ENCODE peak calls at places on chromosomes 5 and 9, in seven cellular contexts. Q is left lung; M is AG04450; Z is osteoblast; J is CD8-positive, alpha-beta memory T cell; W is BJ; Y is PC-3. V is an unnamed sample.

GRCh38 chr5:113084402-113085083 is 107.9 kb downstream of the DCP2 start:
- DNase-seq in Q (no peak), M (no peak), Z (no peak), J (no peak), W (no peak), Y (no peak), V (no peak)

GRCh38 chr5:146877783-146878470 is 630 bp downstream of the PPP2R2B start:
- DNase-seq in Q (peak; percentile 75), M (no peak), Z (peak; percentile 88), J (peak; percentile 6), W (no peak), Y (no peak), V (no peak)

GRCh38 chr5:78750281-78750680 is 101.7 kb upstream of the LHFPL2 start:
- DNase-seq in Q (no peak), M (no peak), Z (no peak), J (no peak), W (no peak), Y (no peak), V (no peak)

GRCh38 chr5:82106207-82106606 is 134.4 kb downstream of the ATG10 start:
- DNase-seq in Q (no peak), M (no peak), Z (no peak), J (no peak), W (no peak), Y (no peak), V (no peak)

GRCh38 chr5:131169810-131170539 is 769 bp upstream of the LYRM7 start:
- DNase-seq in Q (no peak), M (no peak), Z (no peak), J (no peak), W (no peak), Y (no peak), V (no peak)

GRCh38 chr5:157649091-157649490 is 3.1 kb downstream of the SOX30 start:
- DNase-seq in Q (no peak), M (no peak), Z (no peak), J (no peak), W (no peak), Y (no peak), V (no peak)

GRCh38 chr5:179621551-179621971 is 1.9 kb downstream of the HNRNPH1 start:
- DNase-seq in Q (no peak), M (no peak), Z (no peak), J (no peak), W (no peak), Y (no peak), V (no peak)

GRCh38 chr5:139384591-139385051 is 1.5 kb upstream of the SLC23A1 start:
- DNase-seq in Q (no peak), M (no peak), Z (peak; percentile 69), J (no peak), W (no peak), Y (no peak), V (no peak)

GRCh38 chr9:76996700-76997099 is 22.8 kb upstream of the FOXB2 start:
- DNase-seq in Q (no peak), M (no peak), Z (peak; percentile 56), J (no peak), W (no peak), Y (peak; percentile 18), V (no peak)

DNA sequence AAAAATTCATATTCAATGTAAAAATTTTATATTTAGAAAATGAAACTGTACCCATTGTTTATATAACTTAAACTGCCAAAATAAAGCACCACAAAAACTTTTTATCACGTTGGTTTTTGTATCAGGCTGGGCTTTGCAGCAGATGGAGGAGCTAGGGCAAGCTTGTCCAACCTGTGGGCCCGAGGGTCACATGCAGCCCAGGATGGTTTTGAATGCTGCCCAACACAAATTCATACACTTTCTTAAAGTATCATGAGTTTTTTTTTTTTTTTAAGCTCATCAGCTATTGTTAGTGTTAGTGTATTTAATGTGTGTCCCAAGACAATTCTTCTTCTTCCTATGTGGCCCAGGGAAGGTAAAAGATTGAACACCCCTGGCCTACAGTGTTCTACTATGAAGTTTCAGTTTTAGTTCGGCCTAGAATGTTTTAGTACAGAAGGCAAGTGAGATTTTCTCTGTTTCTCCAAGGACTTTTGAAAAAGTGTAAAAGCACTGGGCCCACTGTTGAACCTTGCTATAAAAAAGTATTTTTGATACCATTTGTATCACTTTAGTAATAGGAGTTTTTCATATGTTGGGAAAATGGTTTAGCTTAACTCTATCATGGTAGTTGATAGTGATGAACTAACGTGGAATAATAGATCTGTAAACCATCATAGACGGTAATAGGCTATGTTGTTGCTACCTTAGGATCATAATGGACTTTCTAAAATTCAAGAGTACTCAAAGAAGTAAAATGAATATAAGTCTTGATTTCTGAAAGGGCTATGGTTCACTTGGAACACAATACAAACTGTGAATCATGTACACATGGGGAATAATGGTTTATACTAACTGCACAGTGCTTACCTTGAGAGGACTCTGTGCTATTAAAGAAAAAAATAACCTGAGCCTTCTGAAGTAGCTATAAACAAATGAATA is 2.9 kb downstream of the CDKN2A start:
- DNase-seq in Q (no peak), M (no peak), Z (no peak), J (no peak), W (no peak), Y (no peak), V (no peak)
- H3K4me3 ChIP-seq in Q (no peak overlapping the region), M (peak overlapping the region; percentile 34), Z (no peak overlapping the region), J (no peak overlapping the region), W (no peak overlapping the region), Y (peak overlapping the region; percentile 96), V (peak overlapping the region; percentile 75)

DNA sequence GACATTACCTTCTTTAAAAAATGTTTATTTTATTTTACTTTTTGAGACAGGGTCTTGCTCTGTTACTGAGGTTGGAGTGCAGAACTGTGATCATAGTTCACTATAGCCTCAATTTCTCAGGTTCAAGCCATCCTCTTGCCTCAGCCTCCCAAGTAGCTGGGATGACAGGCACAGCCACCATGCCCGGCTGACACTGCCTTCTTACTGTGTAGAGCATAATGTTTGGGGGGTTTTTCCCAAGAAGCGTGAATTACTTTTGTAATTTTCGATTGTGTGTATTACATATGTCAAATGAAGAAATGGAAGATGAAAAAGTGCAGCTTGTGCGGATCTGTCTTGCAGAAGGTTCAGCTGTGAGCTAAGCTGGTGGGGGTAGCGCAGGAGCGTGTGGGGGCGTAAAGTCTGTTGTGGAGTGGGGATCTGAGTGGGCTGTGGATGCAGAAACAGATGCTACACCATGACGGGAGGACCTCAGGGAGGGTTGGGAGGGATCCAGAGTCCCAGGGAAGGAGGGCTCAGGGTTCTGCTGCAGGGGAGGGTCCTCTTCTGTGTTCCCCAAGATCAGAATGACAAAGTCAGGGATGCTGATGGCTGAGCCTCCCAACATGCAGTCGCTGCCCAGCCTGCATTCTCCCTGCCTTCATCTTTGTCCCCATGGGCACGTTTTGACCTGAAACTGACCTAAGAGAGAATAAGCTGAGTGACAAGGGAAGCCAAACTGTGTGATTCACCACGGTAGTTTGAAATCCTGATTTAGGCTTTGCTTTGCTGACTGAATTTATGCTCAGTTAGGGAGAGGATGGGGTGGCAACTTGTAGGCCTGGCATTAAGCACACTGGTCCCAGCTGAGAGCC is 6.8 kb upstream of the ANKRD33B start:
- DNase-seq in Q (no peak), M (no peak), Z (peak; percentile 91), J (no peak), W (no peak), Y (peak; percentile 74), V (no peak)
- H3K4me3 ChIP-seq in Q (no peak overlapping the region), M (no peak overlapping the region), Z (no peak overlapping the region), J (no peak overlapping the region), W (no peak overlapping the region), Y (no peak overlapping the region), V (no peak overlapping the region)

GRCh38 chr9:758147-758546 is 83.3 kb upstream of the DMRT1 start:
- DNase-seq in Q (no peak), M (no peak), Z (no peak), J (no peak), W (no peak), Y (no peak), V (no peak)

GRCh38 chr9:754150-754931 is 87.2 kb upstream of the DMRT1 start:
- DNase-seq in Q (no peak), M (no peak), Z (peak; percentile 30), J (no peak), W (no peak), Y (peak; percentile 5), V (no peak)

GRCh38 chr9:752681-753200 is 88.8 kb upstream of the DMRT1 start:
- DNase-seq in Q (no peak), M (no peak), Z (no peak), J (no peak), W (no peak), Y (peak; percentile 5), V (no peak)

GRCh38 chr9:757246-757881 is 84.1 kb upstream of the DMRT1 start:
- DNase-seq in Q (no peak), M (peak; percentile 15), Z (peak; percentile 77), J (no peak), W (no peak), Y (peak; percentile 57), V (no peak)

DNA sequence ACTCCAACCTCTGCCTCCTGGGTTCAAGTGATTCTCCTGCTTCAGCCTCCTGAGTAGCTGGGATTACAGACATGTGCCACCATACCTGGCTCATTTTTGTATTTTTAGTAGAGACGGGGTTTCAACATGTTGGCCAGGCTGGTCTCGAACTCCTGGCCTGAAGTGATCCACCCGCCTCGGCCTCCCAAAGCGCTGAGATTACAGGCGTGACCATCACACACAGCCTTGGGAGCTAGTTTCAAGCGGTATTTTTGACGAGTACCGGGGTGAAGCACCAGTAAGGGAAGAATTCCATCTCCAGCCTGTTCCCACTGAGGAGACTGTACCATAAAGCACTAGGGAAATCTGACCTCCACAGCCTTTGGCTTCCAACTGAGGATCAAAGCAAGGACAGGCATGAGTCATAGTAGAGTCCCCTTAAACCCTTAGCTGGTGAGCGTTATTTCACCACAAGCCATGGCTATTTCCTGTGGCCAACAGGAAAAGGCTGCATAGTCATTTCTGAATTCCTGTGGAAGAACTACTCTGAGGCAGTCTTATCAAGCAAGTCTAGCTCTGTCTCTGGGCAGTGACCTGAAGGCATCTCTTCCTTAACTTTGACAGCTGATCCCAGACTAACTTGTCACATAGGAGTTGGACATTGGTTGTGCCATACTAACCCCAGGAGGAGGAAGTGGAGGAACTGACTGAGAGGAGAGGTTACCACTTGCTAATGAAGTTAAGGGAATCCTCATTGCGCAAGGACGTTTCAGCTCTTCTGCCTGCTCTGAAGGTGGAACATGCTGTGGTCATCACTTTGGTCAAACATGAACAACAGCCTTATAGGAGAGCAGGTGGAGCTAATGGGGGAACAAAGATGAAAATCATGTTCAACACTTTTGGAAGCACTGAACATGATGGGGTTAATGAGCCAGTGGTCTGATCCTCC is 85.8 kb upstream of the DMRT1 start:
- DNase-seq in Q (no peak), M (peak; percentile 48), Z (peak; percentile 92), J (no peak), W (peak; percentile 66), Y (peak; percentile 70), V (peak; percentile 66)
- H3K4me3 ChIP-seq in Q (no peak overlapping the region), M (no peak overlapping the region), Z (no peak overlapping the region), J (no peak overlapping the region), W (no peak overlapping the region), Y (no peak overlapping the region), V (no peak overlapping the region)

DNA sequence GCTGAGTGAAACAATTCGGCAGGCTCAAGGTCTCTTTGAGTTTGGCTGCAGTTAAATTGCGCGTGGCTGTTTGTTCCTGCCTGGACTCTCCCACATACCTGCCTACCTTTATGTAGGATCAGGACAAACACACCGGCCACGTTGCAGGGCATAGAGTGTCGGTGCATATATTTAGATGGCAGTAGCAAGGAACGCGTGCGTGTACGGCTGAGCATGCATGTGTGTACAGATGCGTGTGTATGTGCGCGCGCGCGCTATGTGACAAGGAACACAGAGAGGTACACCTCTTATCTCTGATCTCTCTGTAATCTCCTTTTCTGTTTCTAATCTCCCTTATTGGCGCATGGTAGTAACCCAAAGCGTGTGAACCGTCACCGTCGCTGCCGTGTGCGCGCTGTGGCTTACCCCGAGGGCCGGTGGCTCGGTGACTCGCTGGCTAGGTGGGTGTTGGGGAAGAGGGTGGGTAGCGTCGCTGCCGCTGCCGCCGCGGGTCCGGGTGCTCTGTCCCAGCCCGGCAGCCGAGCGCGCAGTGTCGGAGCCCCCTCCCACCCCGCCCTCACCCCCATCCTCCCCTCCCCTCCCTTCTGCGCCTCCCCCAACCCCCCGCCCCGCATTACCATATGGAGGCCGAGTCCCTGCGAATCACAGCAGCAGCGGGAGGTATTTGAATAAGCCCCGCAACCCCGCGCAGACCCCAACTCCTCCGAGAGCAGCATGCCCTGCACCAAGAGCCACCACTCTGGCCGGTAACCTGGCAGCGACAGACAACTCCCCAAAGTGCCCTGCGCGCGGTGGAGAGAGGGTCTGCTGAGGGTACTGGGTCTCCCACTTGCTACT is 204.8 kb downstream of the MEF2C start:
- DNase-seq in Q (peak; percentile 62), M (no peak), Z (no peak), J (no peak), W (no peak), Y (no peak), V (no peak)
- H3K4me3 ChIP-seq in Q (no peak overlapping the region), M (no peak overlapping the region), Z (no peak overlapping the region), J (no peak overlapping the region), W (no peak overlapping the region), Y (peak overlapping the region; percentile 44), V (no peak overlapping the region)